ENCODE peak calls at places on chromosomes 5 and 9, in six cellular contexts. C, U, X, H, G and R are unnamed samples.

GRCh38 chr9:76297721-76298239 is 96.4 kb downstream of the RFK start:
- DNase-seq in C (peak), U (peak), G (no peak), H (peak), X (no peak), R (no peak)

GRCh38 chr5:69502375-69503143 is 10.0 kb downstream of the OCLN start:
- DNase-seq in G (no peak), U (no peak), H (no peak), C (no peak), X (no peak), R (no peak)

GRCh38 chr5:18314192-18314778 is 680.0 kb downstream of the TAF11L14 start:
- DNase-seq in U (no peak), G (no peak), C (peak), H (no peak), X (no peak), R (peak)

GRCh38 chr5:89343666-89344065 is 460.7 kb upstream of the MEF2C start:
- DNase-seq in X (no peak), H (no peak), C (no peak), G (peak), U (no peak), R (no peak)

GRCh38 chr5:128436825-128437224 is 101.2 kb downstream of the FBN2 start:
- DNase-seq in G (no peak), C (no peak), H (no peak), U (no peak), X (no peak), R (peak)

GRCh38 chr5:33890633-33891032 is 1.2 kb downstream of the ADAMTS12 start:
- DNase-seq in C (no peak), U (no peak), H (no peak), X (no peak), G (no peak), R (peak)

GRCh38 chr5:87605663-87606062 is 192.9 kb upstream of the CCNH start:
- DNase-seq in H (no peak), G (no peak), C (no peak), X (no peak), U (no peak), R (no peak)

GRCh38 chr5:4976918-4977317 is 163.2 kb upstream of the ADAMTS16 start:
- DNase-seq in U (no peak), C (no peak), H (no peak), X (no peak), G (no peak), R (no peak)

GRCh38 chr5:141840295-141840812 is 37.9 kb downstream of the PCDH1 start:
- DNase-seq in G (peak), X (no peak), H (no peak), C (no peak), U (no peak), R (no peak)

GRCh38 chr5:57417981-57418380 is 64.6 kb downstream of the ACTBL2 start:
- DNase-seq in X (no peak), G (no peak), U (no peak), H (no peak), C (no peak), R (no peak)

GRCh38 chr5:148651528-148651927 is 2.8 kb downstream of the HTR4 start:
- DNase-seq in U (no peak), C (no peak), G (no peak), X (no peak), H (no peak), R (no peak)

GRCh38 chr9:136694163-136694864 is 7.1 kb upstream of the AGPAT2 start:
- DNase-seq in G (peak), C (peak), U (peak), X (peak), H (no peak), R (peak)

GRCh38 chr9:15231788-15232635 is 75.0 kb downstream of the TTC39B start:
- DNase-seq in H (no peak), X (no peak), U (no peak), G (no peak), C (no peak), R (peak)

GRCh38 chr9:35562895-35563746 is 41.9 kb upstream of the TESK1 start:
- DNase-seq in H (no peak), U (no peak), X (no peak), C (no peak), G (no peak), R (no peak)

GRCh38 chr9:88396836-88397577 is 8.8 kb downstream of the SPIN1 start:
- DNase-seq in X (no peak), C (no peak), G (no peak), H (no peak), U (no peak), R (no peak)

GRCh38 chr5:159240301-159240870 is 22.7 kb upstream of the UBLCP1 start:
- DNase-seq in H (no peak), U (no peak), X (no peak), G (no peak), C (no peak), R (peak)

GRCh38 chr5:135543151-135543818 is 7.5 kb upstream of the NEUROG1 start:
- DNase-seq in G (no peak), U (no peak), C (no peak), X (no peak), H (no peak), R (no peak)

GRCh38 chr9:109251080-109251775 is 69.6 kb downstream of the EPB41L4B start:
- DNase-seq in H (no peak), G (peak), C (no peak), X (peak), U (peak), R (peak)

GRCh38 chr5:150057511-150057910 is 28.8 kb downstream of the CSF1R start:
- DNase-seq in H (no peak), X (no peak), G (no peak), C (no peak), U (no peak), R (no peak)

GRCh38 chr5:124057161-124057814 is 545.3 kb downstream of the CSNK1G3 start:
- DNase-seq in H (peak), U (no peak), X (peak), G (peak), C (no peak), R (no peak)

GRCh38 chr9:77830618-77831285 is 182.6 kb upstream of the GNA14 start:
- DNase-seq in U (no peak), H (no peak), C (no peak), G (no peak), X (no peak), R (no peak)
- TF ChIP-seq EP300 in U (no peak), H (no peak), C (no peak), G (no peak), X (no peak), R (no peak)

GRCh38 chr5:67475489-67475888 is 278.9 kb upstream of the CD180 start:
- DNase-seq in C (no peak), H (no peak), U (no peak), X (no peak), G (no peak), R (no peak)
- TF ChIP-seq EP300 in C (no peak), H (no peak), U (no peak), X (no peak), G (peak), R (no peak)

GRCh38 chr9:104745852-104746251 is 1.6 kb upstream of the NIPSNAP3A start:
- DNase-seq in X (no peak), C (no peak), G (no peak), H (no peak), U (no peak), R (no peak)
- TF ChIP-seq EP300 in X (no peak), C (no peak), G (no peak), H (no peak), U (no peak), R (no peak)

DNA sequence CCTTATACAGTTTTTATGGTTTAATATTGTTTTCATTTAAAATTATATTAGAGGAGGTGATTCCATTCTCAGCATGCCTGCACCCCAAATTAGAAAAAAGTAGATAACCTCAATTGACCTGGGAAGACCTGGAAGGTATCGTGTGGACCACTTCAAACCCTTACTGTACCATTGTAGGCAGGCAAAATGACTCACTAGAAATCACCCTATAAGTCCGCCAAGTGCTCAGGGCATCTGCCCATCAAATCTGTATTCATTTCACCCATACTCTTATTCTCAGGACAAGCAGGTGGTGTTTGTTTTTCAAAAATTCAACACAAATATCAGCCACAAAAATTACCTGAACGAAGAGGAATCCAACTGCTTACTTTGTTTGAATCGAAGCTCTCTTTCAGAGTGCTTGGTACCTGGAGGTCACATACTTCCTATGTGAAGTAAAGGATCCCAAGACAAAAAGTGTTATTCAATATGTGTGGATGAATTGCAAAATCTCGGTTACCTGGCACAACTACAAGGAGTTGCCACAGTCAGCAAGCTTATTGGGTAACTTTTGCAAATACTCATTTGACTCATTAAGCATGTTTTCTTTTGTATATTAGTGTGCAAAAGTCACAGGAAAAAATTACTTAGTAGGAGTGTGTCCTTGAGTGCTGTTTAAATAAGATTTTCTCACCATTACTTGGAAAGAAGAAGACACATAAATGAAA is 216.2 kb downstream of the ENC1 start:
- DNase-seq in X (no peak), H (no peak), C (peak), U (no peak), G (no peak), R (no peak)
- TF ChIP-seq EP300 in X (no peak), H (no peak), C (no peak), U (no peak), G (no peak), R (no peak)

GRCh38 chr9:5879419-5880181 is 11.1 kb upstream of the MLANA start:
- DNase-seq in G (no peak), C (no peak), U (no peak), X (no peak), H (no peak), R (peak)
- TF ChIP-seq EP300 in G (no peak), C (no peak), U (no peak), X (no peak), H (no peak), R (no peak)